ENCODE peak calls at places on chromosomes 2 and 18, in nine cellular contexts. N is effector memory CD4-positive, alpha-beta T cell; I is brain microvascular endothelial cell; A is neuronal stem cell; S is K562; J is tibial artery; P is astrocyte; M is Caco-2; O is IMR-90. Q is an unnamed sample. For H3K27me3, the result is how much of the 10 kb centered on the place peaks cover.

GRCh38 chr2:98806266-98806697 is 75.3 kb upstream of the MGAT4A start:
- DNase-seq in N (no peak), P (peak), J (peak), O (no peak), A (no peak), I (no peak), S (no peak), M (no peak), Q (no peak)

GRCh38 chr2:28586864-28587263 is 91.0 kb downstream of the PLB1 start:
- DNase-seq in S (no peak), O (no peak), N (peak), M (no peak), A (no peak), P (no peak), I (no peak), J (no peak), Q (no peak)

GRCh38 chr2:173218331-173219056 is 136.2 kb upstream of the CDCA7 start:
- DNase-seq in O (peak), I (no peak), S (no peak), N (no peak), P (no peak), A (no peak), J (no peak), M (no peak), Q (no peak)

GRCh38 chr2:57728691-57729090 is 317.9 kb upstream of the VRK2 start:
- DNase-seq in M (no peak), S (no peak), P (no peak), J (no peak), O (no peak), N (no peak), I (no peak), A (no peak), Q (no peak)

GRCh38 chr2:210086292-210086691 is 83.9 kb downstream of the RPE start:
- DNase-seq in N (no peak), A (no peak), I (no peak), M (no peak), P (peak), O (peak), J (no peak), S (no peak), Q (no peak)

GRCh38 chr2:31523871-31524492 is 56.8 kb downstream of the SRD5A2 start:
- DNase-seq in A (peak), N (no peak), J (peak), I (peak), M (peak), P (peak), S (peak), O (peak), Q (peak)

GRCh38 chr2:9106338-9107167 is 100.1 kb upstream of the ASAP2 start:
- DNase-seq in J (no peak), A (no peak), I (no peak), P (peak), M (no peak), O (no peak), N (no peak), S (no peak), Q (no peak)

GRCh38 chr2:29017716-29018275 is 36.7 kb downstream of the TOGARAM2 start:
- DNase-seq in A (no peak), N (no peak), M (no peak), O (no peak), J (no peak), S (no peak), I (no peak), P (no peak), Q (no peak)

GRCh38 chr18:37065221-37065620 is 236.3 kb downstream of the KIAA1328 start:
- DNase-seq in O (no peak), P (no peak), S (no peak), I (no peak), N (no peak), A (no peak), M (no peak), J (no peak), Q (no peak)

GRCh38 chr2:20877944-20878343 is 55.0 kb upstream of the LDAH start:
- DNase-seq in P (peak), S (no peak), I (no peak), A (no peak), N (no peak), M (no peak), O (no peak), J (no peak), Q (no peak)
- H3K27me3 ChIP-seq in P (under half), S (under half), I (under half), A (under half), N (under half), M (under half), O (under half), J (under half), Q (under half)

DNA sequence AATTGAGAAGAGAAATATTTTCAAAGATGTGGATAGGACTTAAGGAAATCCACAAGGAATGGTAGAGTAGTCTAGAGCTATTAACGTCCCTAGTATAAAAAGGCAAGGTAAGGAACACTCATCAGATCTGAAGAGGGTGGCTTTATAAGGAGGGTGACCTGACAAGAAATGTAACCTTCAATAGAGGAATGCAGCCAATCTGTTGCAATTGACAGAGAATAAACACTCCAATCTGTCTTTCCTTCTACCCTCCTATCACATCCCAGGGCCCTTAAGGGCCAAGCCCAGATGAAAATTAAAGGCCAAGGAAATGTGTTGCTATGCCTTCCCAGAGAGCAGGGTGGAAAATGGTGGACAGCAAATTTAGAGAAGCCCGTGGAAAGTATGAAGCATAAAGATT is 270.8 kb upstream of the TANK start:
- DNase-seq in N (no peak), P (no peak), I (no peak), A (no peak), S (no peak), O (no peak), M (no peak), J (no peak), Q (no peak)
- H3K27me3 ChIP-seq in N (under half), P (under half), I (under half), A (under half), S (under half), O (under half), M (under half), J (under half), Q (under half)

GRCh38 chr2:168403736-168404135 is 52.3 kb upstream of the CERS6 start:
- DNase-seq in M (no peak), J (no peak), I (no peak), O (no peak), S (no peak), P (no peak), N (no peak), A (no peak), Q (no peak)

GRCh38 chr2:168402531-168402930 is 53.5 kb upstream of the CERS6 start:
- DNase-seq in N (no peak), P (no peak), I (no peak), S (no peak), O (no peak), M (no peak), J (no peak), A (no peak), Q (no peak)

GRCh38 chr2:168401048-168401556 is 55.0 kb upstream of the CERS6 start:
- DNase-seq in O (no peak), A (no peak), S (no peak), J (no peak), M (no peak), N (no peak), P (no peak), I (no peak), Q (no peak)

GRCh38 chr2:168401771-168402170 is 54.3 kb upstream of the CERS6 start:
- DNase-seq in S (no peak), J (no peak), A (no peak), N (no peak), O (no peak), P (no peak), M (no peak), I (no peak), Q (no peak)

DNA sequence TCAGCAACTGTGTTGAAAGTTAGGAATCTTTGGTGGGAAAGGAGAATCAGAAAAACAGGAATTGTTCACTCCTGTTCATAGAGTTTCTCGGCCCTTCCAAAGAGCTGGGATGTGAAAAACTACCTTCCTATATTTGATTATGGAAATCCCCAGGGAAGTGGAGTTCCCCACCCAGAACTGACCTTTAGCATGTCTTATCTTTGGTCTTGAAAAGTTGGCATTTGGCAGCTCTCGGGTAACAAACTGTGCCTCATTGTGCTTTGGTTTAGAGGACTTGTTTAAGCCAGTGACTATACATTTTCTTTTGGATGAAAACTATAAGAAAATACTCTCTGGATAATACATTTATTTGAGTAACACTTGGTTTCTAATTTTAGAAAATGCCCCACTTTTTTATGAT is 51.3 kb upstream of the CERS6 start:
- DNase-seq in O (no peak), A (no peak), J (no peak), P (no peak), S (no peak), N (no peak), I (no peak), M (no peak), Q (no peak)
- H3K27me3 ChIP-seq in O (under half), A (under half), J (under half), P (under half), S (under half), N (under half), I (under half), M (under half), Q (under half)

GRCh38 chr2:95024960-95025405 is 525 bp upstream of the MAL start:
- DNase-seq in M (no peak), N (no peak), A (no peak), J (no peak), P (no peak), I (no peak), S (no peak), O (no peak), Q (no peak)

GRCh38 chr2:95024306-95024880 is 1.1 kb upstream of the MAL start:
- DNase-seq in M (no peak), P (no peak), N (no peak), S (no peak), I (no peak), J (no peak), A (no peak), O (no peak), Q (no peak)

GRCh38 chr2:95025406-95026319 is at the start of gene MAL:
- DNase-seq in A (peak), M (no peak), P (no peak), I (no peak), J (no peak), S (peak), O (no peak), N (peak), Q (no peak)

GRCh38 chr2:95027369-95027720 is 1.8 kb downstream of the MAL start:
- DNase-seq in I (no peak), P (no peak), N (no peak), O (no peak), M (no peak), J (no peak), A (no peak), S (no peak), Q (no peak)

DNA sequence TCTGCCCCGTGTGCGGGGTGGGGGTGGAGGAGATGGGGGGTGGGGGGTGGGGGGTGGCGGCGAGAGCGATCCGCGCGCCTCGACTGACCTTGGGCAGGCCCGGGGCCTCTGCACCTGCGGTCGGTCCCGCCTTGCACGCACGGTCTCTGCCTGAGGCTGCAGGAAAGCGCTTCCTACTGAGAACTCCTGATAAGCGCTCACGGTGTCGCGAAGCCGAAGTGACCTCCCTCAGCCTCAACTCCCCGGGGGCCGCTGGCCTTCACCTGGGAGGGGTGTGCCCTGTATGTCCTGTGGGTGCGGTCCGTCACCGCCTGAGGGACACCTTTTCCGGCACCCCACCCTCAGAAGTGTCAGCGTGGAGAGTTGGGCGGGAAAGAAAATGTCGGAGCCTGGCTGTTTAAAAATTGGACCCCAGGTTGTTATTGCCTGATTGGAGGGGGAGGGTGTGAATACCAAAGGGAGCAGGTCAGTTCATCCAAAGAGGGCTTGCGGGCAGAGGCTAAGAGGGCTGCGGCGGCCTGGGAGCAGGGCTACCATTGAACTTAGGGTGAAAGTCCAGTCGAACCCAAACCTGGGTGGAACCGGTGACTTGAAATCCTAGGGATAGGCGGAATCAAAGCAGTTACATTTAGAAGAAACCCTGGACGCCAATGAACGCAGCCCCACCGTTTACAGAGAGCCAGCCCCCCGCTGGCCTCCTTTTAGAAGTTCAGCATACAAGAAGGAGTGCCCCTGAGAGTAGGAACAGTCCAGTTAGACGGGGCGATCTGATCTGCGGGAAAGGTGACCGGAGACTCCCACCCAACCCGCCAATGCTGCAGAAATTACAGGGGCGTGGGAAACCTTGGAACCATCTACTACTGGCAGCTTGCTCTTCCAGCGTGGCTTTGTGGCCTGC is 1.2 kb downstream of the MAL start:
- DNase-seq in J (no peak), M (no peak), N (no peak), S (no peak), I (no peak), O (no peak), P (no peak), A (no peak), Q (no peak)
- H3K27me3 ChIP-seq in J (under half), M (under half), N (under half), S (under half), I (under half), O (half or more), P (half or more), A (half or more), Q (under half)

GRCh38 chr2:39664898-39665591 is 672 bp upstream of the TMEM178A start:
- DNase-seq in N (no peak), J (no peak), O (no peak), P (no peak), I (no peak), S (no peak), M (no peak), A (no peak), Q (no peak)

GRCh38 chr2:39666489-39667141 is 898 bp downstream of the TMEM178A start:
- DNase-seq in N (no peak), M (no peak), I (no peak), P (no peak), J (no peak), S (no peak), A (no peak), O (no peak), Q (peak)

GRCh38 chr2:39664478-39664877 is 1.2 kb upstream of the TMEM178A start:
- DNase-seq in N (no peak), M (no peak), I (no peak), O (no peak), A (no peak), P (no peak), J (no peak), S (no peak), Q (no peak)

GRCh38 chr2:39667142-39667880 is 1.6 kb downstream of the TMEM178A start:
- DNase-seq in A (no peak), S (no peak), P (no peak), O (no peak), I (no peak), N (no peak), M (no peak), J (no peak), Q (no peak)

GRCh38 chr2:39665811-39666488 is at the start of gene TMEM178A:
- DNase-seq in M (no peak), A (no peak), I (no peak), S (no peak), O (no peak), J (no peak), P (no peak), N (no peak), Q (no peak)
- H3K27me3 ChIP-seq in M (under half), A (under half), I (under half), S (under half), O (half or more), J (under half), P (under half), N (under half), Q (under half)

GRCh38 chr2:63052411-63053234 is 2.0 kb downstream of the OTX1 start:
- DNase-seq in N (no peak), I (no peak), S (no peak), J (no peak), A (no peak), M (no peak), P (no peak), O (no peak), Q (no peak)
- H3K27me3 ChIP-seq in N (half or more), I (half or more), S (under half), J (under half), A (half or more), M (under half), P (half or more), O (half or more), Q (under half)

Q was measured in SJSA1.